ENCODE peak calls at places on chromosomes 4 and X, in five cellular contexts. One of them, this sample, is unnamed. For H3K36me3, the result is how much of the 10 kb centered on the place peaks cover.

GRCh38 chr4:152735302-152735917 is 44.1 kb downstream of the TIGD4 start:
- DNase-seq in right lobe of liver: no peak
- DNase-seq in GM23338: peak
- DNase-seq in neuronal stem cell: no peak
- DNase-seq in cardiac muscle cell: peak
- DNase-seq in this sample: no peak

GRCh38 chr4:151409470-151410313 is 716 bp downstream of the FHIP1A start:
- DNase-seq in right lobe of liver: peak
- DNase-seq in GM23338: peak
- DNase-seq in neuronal stem cell: peak
- DNase-seq in cardiac muscle cell: peak
- DNase-seq in this sample: peak

GRCh38 chr4:166324321-166324720 is 451.3 kb downstream of the TLL1 start:
- DNase-seq in right lobe of liver: no peak
- DNase-seq in GM23338: peak
- DNase-seq in neuronal stem cell: peak
- DNase-seq in cardiac muscle cell: peak
- DNase-seq in this sample: no peak

GRCh38 chrX:102712967-102713677 is 874 bp downstream of the GPRASP2 start:
- DNase-seq in right lobe of liver: peak
- DNase-seq in GM23338: peak
- DNase-seq in neuronal stem cell: peak
- DNase-seq in cardiac muscle cell: peak
- DNase-seq in this sample: no peak

GRCh38 chrX:40773809-40774208 is 38.5 kb upstream of the MED14 start:
- DNase-seq in right lobe of liver: no peak
- DNase-seq in GM23338: no peak
- DNase-seq in neuronal stem cell: no peak
- DNase-seq in cardiac muscle cell: peak
- DNase-seq in this sample: no peak

GRCh38 chrX:46953597-46953996 is 41.4 kb downstream of the JADE3 start:
- DNase-seq in right lobe of liver: no peak
- DNase-seq in GM23338: peak
- DNase-seq in neuronal stem cell: peak
- DNase-seq in cardiac muscle cell: peak
- DNase-seq in this sample: no peak

GRCh38 chrX:116801943-116802342 is 339.2 kb upstream of the CT83 start:
- DNase-seq in right lobe of liver: no peak
- DNase-seq in GM23338: no peak
- DNase-seq in neuronal stem cell: no peak
- DNase-seq in cardiac muscle cell: no peak
- DNase-seq in this sample: no peak

GRCh38 chrX:125757794-125758564 is 408.1 kb downstream of the DCAF12L2 start:
- DNase-seq in right lobe of liver: no peak
- DNase-seq in GM23338: no peak
- DNase-seq in neuronal stem cell: no peak
- DNase-seq in cardiac muscle cell: no peak
- DNase-seq in this sample: peak

GRCh38 chrX:119784747-119785446 is 6.5 kb downstream of the RPL39 start:
- DNase-seq in right lobe of liver: no peak
- DNase-seq in GM23338: peak
- DNase-seq in neuronal stem cell: no peak
- DNase-seq in cardiac muscle cell: peak
- DNase-seq in this sample: peak

GRCh38 chr4:30536231-30536630 is 183.9 kb upstream of the PCDH7 start:
- DNase-seq in right lobe of liver: no peak
- DNase-seq in GM23338: no peak
- DNase-seq in neuronal stem cell: no peak
- DNase-seq in cardiac muscle cell: peak
- DNase-seq in this sample: peak

GRCh38 chr4:123232439-123232838 is 164.2 kb upstream of the SPRY1 start:
- DNase-seq in right lobe of liver: no peak
- DNase-seq in GM23338: no peak
- DNase-seq in neuronal stem cell: no peak
- DNase-seq in cardiac muscle cell: peak
- DNase-seq in this sample: no peak

GRCh38 chr4:88674989-88675388 is 22.6 kb downstream of the NAP1L5 start:
- DNase-seq in right lobe of liver: no peak
- DNase-seq in GM23338: no peak
- DNase-seq in neuronal stem cell: no peak
- DNase-seq in cardiac muscle cell: no peak
- DNase-seq in this sample: peak
- H3K36me3 ChIP-seq in right lobe of liver: under half
- H3K36me3 ChIP-seq in GM23338: under half
- H3K36me3 ChIP-seq in neuronal stem cell: under half
- H3K36me3 ChIP-seq in cardiac muscle cell: under half
- H3K36me3 ChIP-seq in this sample: under half

GRCh38 chr4:1794809-1795303 is 1.8 kb downstream of the FGFR3 start:
- DNase-seq in right lobe of liver: no peak
- DNase-seq in GM23338: no peak
- DNase-seq in neuronal stem cell: no peak
- DNase-seq in cardiac muscle cell: no peak
- DNase-seq in this sample: no peak
- H3K4me3 ChIP-seq in right lobe of liver: peak
- H3K4me3 ChIP-seq in GM23338: peak
- H3K4me3 ChIP-seq in neuronal stem cell: peak
- H3K4me3 ChIP-seq in cardiac muscle cell: peak
- H3K4me3 ChIP-seq in this sample: peak

DNA sequence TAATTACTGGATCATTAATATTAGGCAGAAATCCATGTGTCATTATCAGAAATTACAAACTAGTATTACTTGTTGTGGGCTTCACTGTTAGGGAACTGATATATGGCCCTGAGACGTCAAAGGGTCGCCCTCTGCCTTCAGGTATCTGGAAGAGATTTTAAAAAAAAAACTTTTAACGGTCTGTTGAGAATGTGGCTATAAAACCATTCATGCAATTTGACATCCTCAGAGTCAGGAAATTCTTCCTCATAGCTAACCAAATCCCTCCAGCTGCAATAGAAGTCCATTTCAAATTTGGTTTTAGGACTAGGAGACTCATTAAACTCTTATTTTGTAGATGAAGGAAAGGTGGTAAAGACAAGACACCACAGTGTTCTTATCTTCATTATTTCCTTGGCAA is 194.3 kb upstream of the NOCT start:
- DNase-seq in right lobe of liver: no peak
- DNase-seq in GM23338: no peak
- DNase-seq in neuronal stem cell: no peak
- DNase-seq in cardiac muscle cell: no peak
- DNase-seq in this sample: no peak
- H3K27ac ChIP-seq in right lobe of liver: no peak
- H3K27ac ChIP-seq in GM23338: no peak
- H3K27ac ChIP-seq in neuronal stem cell: no peak
- H3K27ac ChIP-seq in cardiac muscle cell: no peak
- H3K27ac ChIP-seq in this sample: no peak

GRCh38 chr4:173314715-173315114 is 19.4 kb downstream of the HMGB2 start:
- DNase-seq in right lobe of liver: no peak
- DNase-seq in GM23338: no peak
- DNase-seq in neuronal stem cell: no peak
- DNase-seq in cardiac muscle cell: no peak
- DNase-seq in this sample: no peak
- H3K36me3 ChIP-seq in right lobe of liver: under half
- H3K36me3 ChIP-seq in GM23338: under half
- H3K36me3 ChIP-seq in neuronal stem cell: half or more
- H3K36me3 ChIP-seq in cardiac muscle cell: under half
- H3K36me3 ChIP-seq in this sample: under half

GRCh38 chrX:131741103-131741581 is 197.3 kb downstream of the OR13H1 start:
- DNase-seq in right lobe of liver: peak
- DNase-seq in GM23338: no peak
- DNase-seq in neuronal stem cell: no peak
- DNase-seq in cardiac muscle cell: no peak
- DNase-seq in this sample: no peak

GRCh38 chrX:131747173-131747572 is 203.3 kb downstream of the OR13H1 start:
- DNase-seq in right lobe of liver: peak
- DNase-seq in GM23338: no peak
- DNase-seq in neuronal stem cell: no peak
- DNase-seq in cardiac muscle cell: no peak
- DNase-seq in this sample: no peak

GRCh38 chrX:131745942-131746489 is 202.1 kb downstream of the OR13H1 start:
- DNase-seq in right lobe of liver: no peak
- DNase-seq in GM23338: no peak
- DNase-seq in neuronal stem cell: no peak
- DNase-seq in cardiac muscle cell: no peak
- DNase-seq in this sample: no peak

DNA sequence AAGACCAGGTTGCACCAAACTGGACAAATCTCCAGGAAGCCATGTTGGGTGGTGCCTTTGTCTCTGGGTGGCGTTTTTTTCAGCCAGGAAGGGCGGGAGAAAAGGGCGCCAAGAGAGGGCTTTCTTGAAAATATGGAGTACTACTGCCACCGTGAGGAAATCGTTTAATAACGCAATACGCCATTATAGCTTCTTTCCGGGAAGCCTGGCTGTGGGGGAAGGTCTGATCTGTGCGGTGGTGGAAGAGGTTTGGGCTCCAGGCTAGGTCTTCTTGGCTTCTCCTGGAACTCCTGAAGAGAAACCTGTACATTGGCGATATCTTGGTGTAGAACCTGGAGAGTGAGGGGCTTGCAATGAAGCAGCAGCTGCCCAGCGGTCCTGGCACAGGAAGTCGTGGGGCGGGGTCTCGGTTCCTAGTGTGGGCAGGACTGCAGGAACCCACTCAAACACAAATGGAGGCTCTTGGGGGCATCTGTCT is 202.7 kb downstream of the OR13H1 start:
- DNase-seq in right lobe of liver: peak
- DNase-seq in GM23338: no peak
- DNase-seq in neuronal stem cell: no peak
- DNase-seq in cardiac muscle cell: no peak
- DNase-seq in this sample: no peak
- H3K4me3 ChIP-seq in right lobe of liver: peak
- H3K4me3 ChIP-seq in GM23338: no peak
- H3K4me3 ChIP-seq in neuronal stem cell: peak
- H3K4me3 ChIP-seq in cardiac muscle cell: no peak
- H3K4me3 ChIP-seq in this sample: no peak

GRCh38 chrX:73647212-73647611 is 84.2 kb downstream of the CHIC1 start:
- DNase-seq in right lobe of liver: no peak
- DNase-seq in GM23338: no peak
- DNase-seq in neuronal stem cell: no peak
- DNase-seq in cardiac muscle cell: no peak
- DNase-seq in this sample: peak

GRCh38 chrX:73647632-73648322 is 84.8 kb downstream of the CHIC1 start:
- DNase-seq in right lobe of liver: no peak
- DNase-seq in GM23338: no peak
- DNase-seq in neuronal stem cell: no peak
- DNase-seq in cardiac muscle cell: no peak
- DNase-seq in this sample: no peak
- H3K27ac ChIP-seq in right lobe of liver: no peak
- H3K27ac ChIP-seq in GM23338: no peak
- H3K27ac ChIP-seq in neuronal stem cell: no peak
- H3K27ac ChIP-seq in cardiac muscle cell: no peak
- H3K27ac ChIP-seq in this sample: no peak

DNA sequence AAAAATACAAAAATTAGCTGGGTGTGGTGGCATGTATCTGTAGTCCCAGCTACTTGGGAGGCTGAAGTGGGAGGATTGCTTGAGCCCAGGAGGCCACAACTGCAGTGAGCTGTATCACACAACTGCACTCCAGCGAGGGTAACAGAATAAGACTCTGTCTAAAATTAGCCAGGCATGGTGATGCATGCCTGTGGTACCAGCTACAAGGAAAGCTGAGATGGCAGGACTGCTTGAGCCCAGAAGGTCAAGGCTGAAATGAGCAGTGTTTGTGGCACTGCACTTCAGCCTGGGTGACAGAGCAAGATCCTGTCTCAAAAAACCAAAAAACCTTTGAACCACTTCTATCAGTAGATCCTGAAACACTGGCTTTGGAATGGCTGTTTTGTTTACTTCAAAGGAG is 10.2 kb downstream of the GRSF1 start:
- DNase-seq in right lobe of liver: no peak
- DNase-seq in GM23338: no peak
- DNase-seq in neuronal stem cell: no peak
- DNase-seq in cardiac muscle cell: no peak
- DNase-seq in this sample: no peak
- H3K36me3 ChIP-seq in right lobe of liver: under half
- H3K36me3 ChIP-seq in GM23338: half or more
- H3K36me3 ChIP-seq in neuronal stem cell: half or more
- H3K36me3 ChIP-seq in cardiac muscle cell: half or more
- H3K36me3 ChIP-seq in this sample: half or more

This sample was measured in SJCRH30.